ENCODE peak calls at places on chromosome 11, in four cellular contexts. One of them, this sample, is unnamed.
A peak's percentile ranks its signal among the peaks of the same experiment; 100 is the strongest.

GRCh38 chr11:11976476-11977187 is 31.8 kb downstream of the DKK3 start:
- DNase-seq in dermis microvascular lymphatic vessel endothelial cell: no peak
- DNase-seq in naive thymus-derived CD8-positive, alpha-beta T cell: no peak
- DNase-seq in caudate nucleus: no peak
- DNase-seq in this sample: no peak

GRCh38 chr11:111737877-111738205 is 28.3 kb downstream of the PPP2R1B start:
- DNase-seq in dermis microvascular lymphatic vessel endothelial cell: peak; percentile 87
- DNase-seq in naive thymus-derived CD8-positive, alpha-beta T cell: no peak
- DNase-seq in caudate nucleus: peak; percentile 46
- DNase-seq in this sample: no peak

GRCh38 chr11:90341986-90342385 is 119.1 kb upstream of the CHORDC1 start:
- DNase-seq in dermis microvascular lymphatic vessel endothelial cell: no peak
- DNase-seq in naive thymus-derived CD8-positive, alpha-beta T cell: no peak
- DNase-seq in caudate nucleus: no peak
- DNase-seq in this sample: no peak

GRCh38 chr11:45675646-45676045 is 10.2 kb upstream of the CHST1 start:
- DNase-seq in dermis microvascular lymphatic vessel endothelial cell: no peak
- DNase-seq in naive thymus-derived CD8-positive, alpha-beta T cell: no peak
- DNase-seq in caudate nucleus: no peak
- DNase-seq in this sample: no peak

GRCh38 chr11:65498977-65499712 is at the start of gene MALAT1:
- DNase-seq in dermis microvascular lymphatic vessel endothelial cell: peak; percentile 95
- DNase-seq in naive thymus-derived CD8-positive, alpha-beta T cell: peak; percentile 96
- DNase-seq in caudate nucleus: peak; percentile 88
- DNase-seq in this sample: peak; percentile 94

GRCh38 chr11:78250099-78250498 is 61.4 kb downstream of the USP35 start:
- DNase-seq in dermis microvascular lymphatic vessel endothelial cell: no peak
- DNase-seq in naive thymus-derived CD8-positive, alpha-beta T cell: no peak
- DNase-seq in caudate nucleus: no peak
- DNase-seq in this sample: no peak

GRCh38 chr11:8717876-8718753 is 35.5 kb downstream of the RPL27A start:
- DNase-seq in dermis microvascular lymphatic vessel endothelial cell: no peak
- DNase-seq in naive thymus-derived CD8-positive, alpha-beta T cell: no peak
- DNase-seq in caudate nucleus: no peak
- DNase-seq in this sample: peak; percentile 43

GRCh38 chr11:111981270-111981669 is 43.9 kb upstream of the DLAT start:
- DNase-seq in dermis microvascular lymphatic vessel endothelial cell: no peak
- DNase-seq in naive thymus-derived CD8-positive, alpha-beta T cell: no peak
- DNase-seq in caudate nucleus: no peak
- DNase-seq in this sample: no peak

GRCh38 chr11:111624602-111625001 is 22.4 kb downstream of the SIK2 start:
- DNase-seq in dermis microvascular lymphatic vessel endothelial cell: no peak
- DNase-seq in naive thymus-derived CD8-positive, alpha-beta T cell: no peak
- DNase-seq in caudate nucleus: no peak
- DNase-seq in this sample: no peak

GRCh38 chr11:11789735-11790369 is 51.9 kb upstream of the USP47 start:
- DNase-seq in dermis microvascular lymphatic vessel endothelial cell: peak; percentile 18
- DNase-seq in naive thymus-derived CD8-positive, alpha-beta T cell: peak; percentile 20
- DNase-seq in caudate nucleus: no peak
- DNase-seq in this sample: no peak

GRCh38 chr11:79957702-79958101 is 516.9 kb upstream of the TENM4 start:
- DNase-seq in dermis microvascular lymphatic vessel endothelial cell: no peak
- DNase-seq in naive thymus-derived CD8-positive, alpha-beta T cell: no peak
- DNase-seq in caudate nucleus: no peak
- DNase-seq in this sample: no peak

This sample was measured in NCI-H2029 treated with DMSO at 0.1 percent for 48 hours.